ENCODE peak calls at places on chromosomes 1 and 21, in four cellular contexts. W is K562, Q is IMR-90, I is GM12878. S is an unnamed sample.

GRCh38 chr1:158077366-158078256 is 84.2 kb downstream of the KIRREL1 start:
- DNase-seq in Q (no peak), W (no peak), I (no peak), S (no peak)

GRCh38 chr1:97186381-97186780 is 464.8 kb downstream of the PTBP2 start:
- DNase-seq in Q (no peak), I (no peak), W (no peak), S (no peak)

GRCh38 chr1:40394456-40395172 is 21.1 kb downstream of the SMAP2 start:
- DNase-seq in W (no peak), I (no peak), Q (peak), S (no peak)

GRCh38 chr1:154943649-154944421 is 7.3 kb upstream of the PMVK start:
- DNase-seq in Q (peak), I (no peak), W (peak), S (peak)

GRCh38 chr21:26162081-26162480 is 8.5 kb downstream of the APP start:
- DNase-seq in W (no peak), I (no peak), Q (no peak), S (no peak)

GRCh38 chr21:34126691-34127090 is 53.3 kb downstream of the MRPS6 start:
- DNase-seq in Q (peak), I (no peak), W (no peak), S (no peak)

GRCh38 chr1:184929711-184930202 is 44.6 kb downstream of the NIBAN1 start:
- DNase-seq in W (peak), I (no peak), Q (no peak), S (no peak)

GRCh38 chr1:63797056-63797726 is 23.4 kb downstream of the ROR1 start:
- DNase-seq in Q (no peak), I (no peak), W (no peak), S (no peak)

GRCh38 chr1:219990782-219991510 is 55.4 kb downstream of the EPRS1 start:
- DNase-seq in I (no peak), Q (peak), W (peak), S (peak)

GRCh38 chr1:11929849-11930248 is 3.6 kb upstream of the KIAA2013 start:
- DNase-seq in I (no peak), W (peak), Q (peak), S (peak)

GRCh38 chr1:170734412-170735175 is 70.7 kb downstream of the PRRX1 start:
- DNase-seq in W (no peak), Q (peak), I (no peak), S (no peak)

GRCh38 chr1:40094481-40095110 is 2.5 kb downstream of the PPT1 start:
- DNase-seq in Q (no peak), I (no peak), W (no peak), S (no peak)

GRCh38 chr1:29233693-29234092 is 2.6 kb upstream of the PTPRU start:
- DNase-seq in W (no peak), Q (no peak), I (no peak), S (no peak)

GRCh38 chr1:50271968-50272578 is 151.2 kb downstream of the DMRTA2 start:
- DNase-seq in I (no peak), W (peak), Q (no peak), S (peak)

GRCh38 chr1:116628448-116628847 is 39.1 kb downstream of the IGSF3 start:
- DNase-seq in I (peak), Q (no peak), W (no peak), S (no peak)

GRCh38 chr21:34890724-34891609 is 158.1 kb downstream of the RUNX1 start:
- DNase-seq in I (no peak), W (no peak), Q (peak), S (no peak)

GRCh38 chr1:207885129-207886032 is 25.5 kb downstream of the CD34 start:
- DNase-seq in I (no peak), W (peak), Q (peak), S (peak)

GRCh38 chr21:36990508-36991205 is 15.8 kb upstream of the RIPPLY3 start:
- DNase-seq in W (no peak), Q (no peak), I (no peak), S (no peak)

GRCh38 chr1:98468111-98468717 is 193.3 kb upstream of the SNX7 start:
- DNase-seq in Q (peak), W (no peak), I (no peak), S (peak)

GRCh38 chr1:65554829-65555228 is 134.4 kb downstream of the LEPR start:
- DNase-seq in Q (no peak), I (no peak), W (peak), S (no peak)

GRCh38 chr1:65558215-65558614 is 137.7 kb downstream of the LEPR start:
- DNase-seq in Q (no peak), I (no peak), W (no peak), S (no peak)
- TF ChIP-seq ELK1 in Q (no peak), I (no peak), W (no peak), S (no peak)

GRCh38 chr1:14606632-14607031 is 8.1 kb downstream of the KAZN start:
- DNase-seq in W (peak), I (no peak), Q (no peak), S (no peak)
- TF ChIP-seq ELK1 in W (no peak), I (no peak), Q (no peak), S (no peak)

DNA sequence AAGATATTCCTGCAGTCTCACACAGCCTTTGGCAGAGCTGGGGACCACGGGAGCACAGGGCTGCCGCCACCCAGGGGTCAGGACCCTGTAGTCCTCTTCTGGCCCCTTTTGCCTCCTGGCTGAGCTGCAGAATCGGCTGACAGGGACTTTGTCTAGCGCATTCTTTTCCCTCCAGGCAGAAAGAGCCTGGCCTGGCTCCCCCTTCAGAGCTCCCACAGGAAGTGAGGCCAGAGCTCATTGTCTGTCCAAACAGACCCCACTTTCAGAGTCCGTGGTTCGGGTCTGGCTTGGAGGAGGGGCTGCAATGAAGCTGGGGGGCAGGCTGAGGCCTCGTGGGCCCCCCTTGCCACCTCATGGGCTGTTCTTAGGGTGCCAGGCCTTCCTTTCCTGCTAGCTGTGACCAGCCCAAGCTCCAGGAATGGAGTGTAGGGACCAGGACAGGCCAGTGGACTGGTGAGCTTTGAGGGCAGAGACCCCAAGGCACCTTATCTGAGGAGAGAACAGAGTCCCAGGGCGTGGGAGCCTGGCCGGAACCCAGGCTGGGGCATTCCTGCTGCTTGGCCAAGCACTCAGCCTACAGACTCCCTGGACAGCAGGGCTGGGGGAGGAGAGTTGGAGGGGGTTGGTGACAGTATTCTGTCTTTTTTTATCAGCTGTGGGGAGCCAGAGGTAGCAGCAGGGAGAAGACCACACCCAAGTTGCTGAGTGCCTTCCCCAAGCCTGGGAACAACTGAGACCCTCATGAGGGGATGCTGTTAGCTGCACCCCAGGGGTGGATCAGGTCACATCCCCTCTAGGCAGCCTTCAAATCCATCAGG is 4.7 kb downstream of the CELSR2 start:
- DNase-seq in I (no peak), W (peak), Q (no peak), S (no peak)
- TF ChIP-seq ELK1 in I (no peak), W (no peak), Q (no peak), S (no peak)

GRCh38 chr1:13646533-13646932 is 53.5 kb upstream of the PRDM2 start:
- DNase-seq in I (no peak), Q (no peak), W (no peak), S (no peak)

GRCh38 chr1:13643017-13643416 is 57.0 kb upstream of the PRDM2 start:
- DNase-seq in I (no peak), W (no peak), Q (no peak), S (no peak)

GRCh38 chr1:13642306-13643004 is 57.5 kb upstream of the PRDM2 start:
- DNase-seq in Q (no peak), I (no peak), W (no peak), S (no peak)
- TF ChIP-seq ELK1 in Q (no peak), I (no peak), W (no peak), S (no peak)

DNA sequence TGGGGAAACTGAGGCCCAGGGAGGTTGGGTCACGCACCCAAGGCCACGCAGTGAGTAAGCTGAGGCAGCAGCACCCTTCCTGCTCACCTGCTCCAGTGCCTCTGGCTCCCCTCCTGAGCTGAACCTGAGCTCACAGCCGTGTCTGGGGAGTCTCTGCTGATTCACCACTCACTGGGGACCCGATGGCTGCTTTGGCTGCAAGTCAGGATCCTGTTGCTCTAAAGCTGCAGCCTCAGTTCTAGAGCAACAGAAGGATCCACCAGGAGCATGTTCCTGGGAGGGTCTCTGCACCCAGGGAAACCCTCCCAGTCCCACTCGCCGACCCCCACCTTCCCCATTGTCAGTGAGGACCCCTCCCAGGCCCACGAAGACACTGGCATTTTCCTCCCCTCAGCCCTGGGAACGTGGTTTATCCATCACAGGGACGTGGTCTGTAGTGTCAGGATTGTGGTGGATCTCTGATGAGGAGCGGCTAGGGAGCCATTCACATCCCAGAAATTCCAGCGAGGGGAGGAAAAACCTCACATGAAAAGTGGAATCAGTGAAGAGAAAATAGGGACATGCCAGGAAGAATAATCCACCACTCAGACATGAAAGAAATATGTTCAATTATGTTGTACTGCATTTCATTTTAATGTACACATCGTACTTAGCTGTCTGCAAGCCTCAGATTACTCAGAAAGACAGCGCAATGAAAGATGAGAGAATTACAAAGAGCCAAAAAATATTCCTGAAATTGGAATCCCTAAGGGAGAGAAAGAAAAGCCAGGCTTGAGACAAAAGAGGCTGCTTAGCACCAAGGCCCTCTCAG is 447.3 kb downstream of the MATN1 start:
- DNase-seq in Q (no peak), I (no peak), W (no peak), S (no peak)
- TF ChIP-seq ELK1 in Q (no peak), I (no peak), W (no peak), S (no peak)

DNA sequence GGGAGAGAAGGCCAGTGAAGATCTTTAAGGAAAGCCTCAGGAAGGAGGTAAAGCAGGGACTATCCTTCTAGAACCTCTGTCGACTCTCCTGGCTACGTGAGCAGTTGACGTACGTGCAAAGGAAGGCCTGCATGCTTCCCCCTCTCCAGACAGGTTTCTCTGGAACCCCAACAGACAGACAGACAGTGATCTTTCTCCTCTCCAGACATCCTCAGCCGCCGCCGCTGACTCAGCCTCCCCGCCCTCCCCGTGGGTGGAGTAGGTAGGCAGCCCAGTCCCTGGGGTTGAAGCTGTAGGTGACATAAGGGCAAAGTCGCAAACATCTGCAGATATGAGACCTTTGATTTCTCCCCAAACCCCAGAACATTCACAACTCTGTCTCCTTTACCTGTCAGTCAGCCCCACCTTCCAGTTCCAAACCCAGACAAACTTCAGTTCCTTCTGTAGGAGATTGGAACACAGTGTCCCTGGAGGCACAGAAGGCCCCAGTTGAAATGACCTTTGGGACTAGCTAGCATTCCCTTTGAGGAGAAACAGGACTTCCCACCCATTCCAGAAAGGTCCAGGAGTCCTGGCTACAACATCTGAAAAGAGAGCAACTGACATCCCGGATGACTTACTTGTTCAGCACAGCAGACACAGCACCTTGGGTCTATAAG is 145.9 kb upstream of the JUN start:
- DNase-seq in W (peak), I (no peak), Q (no peak), S (peak)
- TF ChIP-seq ELK1 in W (no peak), I (no peak), Q (no peak), S (no peak)

GRCh38 chr1:198084509-198084908 is 72.3 kb upstream of the NEK7 start:
- DNase-seq in W (no peak), Q (no peak), I (no peak), S (no peak)

GRCh38 chr1:198087831-198088230 is 69.0 kb upstream of the NEK7 start:
- DNase-seq in I (no peak), W (no peak), Q (no peak), S (no peak)

GRCh38 chr1:198083549-198083948 is 73.2 kb upstream of the NEK7 start:
- DNase-seq in I (no peak), W (no peak), Q (no peak), S (no peak)

GRCh38 chr1:198088360-198089071 is 68.3 kb upstream of the NEK7 start:
- DNase-seq in I (no peak), W (peak), Q (peak), S (peak)

GRCh38 chr1:198086051-198086745 is 70.6 kb upstream of the NEK7 start:
- DNase-seq in Q (no peak), W (no peak), I (no peak), S (no peak)
- TF ChIP-seq ELK1 in Q (no peak), W (no peak), I (no peak), S (no peak)

GRCh38 chr1:229952670-229953520 is 114.1 kb upstream of the GALNT2 start:
- DNase-seq in I (no peak), W (no peak), Q (no peak), S (no peak)
- TF ChIP-seq ELK1 in I (no peak), W (no peak), Q (no peak), S (no peak)